ENCODE peak calls at places on chromosomes 4 and X, in four cellular contexts. F, R, G and Q are unnamed samples.

GRCh38 chr4:67746797-67747495 is 7.2 kb downstream of the GNRHR start:
- DNase-seq in F (no peak), R (no peak), G (no peak), Q (no peak)

GRCh38 chrX:110188701-110189558 is 129.0 kb downstream of the AMMECR1 start:
- DNase-seq in F (no peak), R (no peak), G (no peak), Q (no peak)

GRCh38 chrX:108313662-108314061 is 124.6 kb downstream of the COL4A6 start:
- DNase-seq in F (no peak), R (no peak), G (no peak), Q (no peak)

GRCh38 chrX:51035746-51036145 is 125.2 kb downstream of the BMP15 start:
- DNase-seq in F (no peak), R (no peak), G (no peak), Q (no peak)

GRCh38 chr4:70183168-70183939 is 12.2 kb upstream of the ODAM start:
- DNase-seq in F (no peak), R (no peak), G (no peak), Q (no peak)

GRCh38 chrX:72003811-72004750 is 93.4 kb downstream of the NHSL2 start:
- DNase-seq in F (no peak), R (no peak), G (no peak), Q (no peak)

GRCh38 chr4:157076578-157076947 is 613 bp downstream of the GLRB start:
- DNase-seq in F (no peak), R (no peak), G (peak), Q (no peak)

GRCh38 chr4:40316333-40316781 is 18.8 kb upstream of the CHRNA9 start:
- DNase-seq in F (no peak), R (no peak), G (no peak), Q (no peak)

GRCh38 chr4:92551616-92552015 is 247.8 kb downstream of the GRID2 start:
- DNase-seq in F (no peak), R (no peak), G (no peak), Q (no peak)

GRCh38 chrX:49184294-49185061 is 1.7 kb downstream of the PRICKLE3 start:
- DNase-seq in F (peak), R (no peak), G (peak), Q (peak)

GRCh38 chrX:426881-427280 is 40.2 kb upstream of the PPP2R3B start:
- DNase-seq in F (no peak), R (no peak), G (no peak), Q (no peak)

GRCh38 chr4:126750723-126751122 is 882.0 kb upstream of the INTU start:
- DNase-seq in F (no peak), R (no peak), G (no peak), Q (no peak)

GRCh38 chr4:149708513-149709175 is 107.0 kb downstream of the IQCM start:
- DNase-seq in F (no peak), R (no peak), G (no peak), Q (no peak)

GRCh38 chr4:26192921-26193894 is 127.6 kb upstream of the RBPJ start:
- DNase-seq in F (no peak), R (no peak), G (no peak), Q (no peak)

GRCh38 chr4:140762202-140762601 is 6.0 kb upstream of the TBC1D9 start:
- DNase-seq in F (no peak), R (no peak), G (no peak), Q (no peak)

GRCh38 chrX:2848806-2849420 is 20.2 kb downstream of the GYG2 start:
- DNase-seq in F (no peak), R (no peak), G (no peak), Q (no peak)

GRCh38 chrX:53321216-53321942 is 40.0 kb upstream of the IQSEC2 start:
- DNase-seq in F (peak), R (no peak), G (no peak), Q (no peak)

GRCh38 chr4:84698962-84699671 is 116.2 kb downstream of the CDS1 start:
- DNase-seq in F (no peak), R (no peak), G (no peak), Q (no peak)

GRCh38 chr4:110361921-110362320 is 114.0 kb upstream of the ENPEP start:
- DNase-seq in F (no peak), R (no peak), G (no peak), Q (no peak)

GRCh38 chr4:3601992-3602391 is 69.8 kb upstream of the LRPAP1 start:
- DNase-seq in F (no peak), R (no peak), G (no peak), Q (no peak)

GRCh38 chrX:15664487-15665444 is at the start of gene CLTRN:
- DNase-seq in F (no peak), R (no peak), G (no peak), Q (no peak)

GRCh38 chrX:68114573-68115199 is 318.6 kb downstream of the OPHN1 start:
- DNase-seq in F (no peak), R (no peak), G (no peak), Q (no peak)

GRCh38 chrX:2708601-2709200 is 17.6 kb downstream of the CD99 start:
- DNase-seq in F (peak), R (no peak), G (no peak), Q (no peak)

GRCh38 chr4:143025111-143025704 is 159.5 kb upstream of the USP38 start:
- DNase-seq in F (no peak), R (no peak), G (no peak), Q (no peak)

GRCh38 chr4:16609170-16609758 is 289.2 kb downstream of the LDB2 start:
- DNase-seq in F (no peak), R (no peak), G (no peak), Q (no peak)

GRCh38 chrX:68685722-68686683 is 38.5 kb downstream of the STARD8 start:
- DNase-seq in F (peak), R (no peak), G (no peak), Q (no peak)

GRCh38 chr4:142446965-142447474 is 399.1 kb downstream of the INPP4B start:
- DNase-seq in F (no peak), R (no peak), G (no peak), Q (no peak)

GRCh38 chrX:135985123-135985973 is at the start of gene SLC9A6:
- DNase-seq in F (peak), R (peak), G (peak), Q (peak)

GRCh38 chrX:149825424-149825823 is 43.7 kb downstream of the MAGEA9 start:
- DNase-seq in F (no peak), R (peak), G (no peak), Q (no peak)

GRCh38 chrX:125651426-125651825 is 331.8 kb downstream of the TEX13C start:
- DNase-seq in F (no peak), R (no peak), G (no peak), Q (no peak)